ENCODE peak calls at places on chromosomes 4 and X, in seven cellular contexts. S, D, Z, U, T, Q and J are unnamed samples.

GRCh38 chr4:111960241-111960667 is 185.0 kb upstream of the FAM241A start:
- DNase-seq in S (peak; percentile 74), D (no peak), Z (no peak), U (no peak), T (peak; percentile 31), Q (peak; percentile 27), J (no peak)

GRCh38 chr4:87180767-87181166 is 39.7 kb downstream of the KLHL8 start:
- DNase-seq in S (peak; percentile 16), D (no peak), Z (no peak), U (no peak), T (no peak), Q (no peak), J (no peak)

GRCh38 chr4:76687730-76688441 is 210.1 kb downstream of the SOWAHB start:
- DNase-seq in S (no peak), D (no peak), Z (no peak), U (no peak), T (no peak), Q (no peak), J (no peak)

GRCh38 chr4:78659264-78659663 is 107.7 kb downstream of the ANXA3 start:
- DNase-seq in S (peak; percentile 78), D (no peak), Z (no peak), U (peak; percentile 9), T (no peak), Q (no peak), J (no peak)

GRCh38 chrX:19382500-19383145 is 38.9 kb downstream of the PDHA1 start:
- DNase-seq in S (peak; percentile 33), D (peak; percentile 76), Z (no peak), U (peak; percentile 11), T (peak; percentile 29), Q (peak; percentile 31), J (no peak)

GRCh38 chr4:125116431-125116830 is 198.3 kb upstream of the FAT4 start:
- DNase-seq in S (peak; percentile 18), D (no peak), Z (no peak), U (no peak), T (no peak), Q (no peak), J (no peak)

GRCh38 chr4:112377701-112378620 is 80.8 kb downstream of the ALPK1 start:
- DNase-seq in S (no peak), D (no peak), Z (no peak), U (no peak), T (no peak), Q (no peak), J (no peak)

GRCh38 chr4:41687971-41688370 is 60.6 kb downstream of the PHOX2B start:
- DNase-seq in S (no peak), D (no peak), Z (no peak), U (no peak), T (no peak), Q (no peak), J (no peak)

GRCh38 chr4:119300388-119301131 is 21.4 kb downstream of the FABP2 start:
- DNase-seq in S (peak; percentile 87), D (peak; percentile 99), Z (peak; percentile 98), U (no peak), T (peak; percentile 96), Q (peak; percentile 85), J (peak; percentile 93)

GRCh38 chrX:45623266-45623665 is 422.6 kb upstream of the DIPK2B start:
- DNase-seq in S (peak; percentile 96), D (no peak), Z (no peak), U (no peak), T (peak; percentile 62), Q (peak; percentile 91), J (no peak)

GRCh38 chr4:188025476-188025875 is 29.9 kb downstream of the ZFP42 start:
- DNase-seq in S (no peak), D (no peak), Z (no peak), U (no peak), T (no peak), Q (no peak), J (no peak)

GRCh38 chr4:98369322-98369721 is 108.1 kb downstream of the RAP1GDS1 start:
- DNase-seq in S (no peak), D (no peak), Z (no peak), U (no peak), T (no peak), Q (no peak), J (no peak)

GRCh38 chr4:73729534-73730165 is 10.7 kb upstream of the CXCL8 start:
- DNase-seq in S (peak; percentile 95), D (peak; percentile 91), Z (no peak), U (no peak), T (peak; percentile 77), Q (peak; percentile 74), J (peak; percentile 48)

GRCh38 chrX:11881485-11882170 is 123.6 kb downstream of the MSL3 start:
- DNase-seq in S (no peak), D (no peak), Z (no peak), U (no peak), T (peak; percentile 46), Q (no peak), J (no peak)

GRCh38 chrX:12021708-12022107 is 116.6 kb upstream of the FRMPD4 start:
- DNase-seq in S (no peak), D (no peak), Z (no peak), U (no peak), T (no peak), Q (no peak), J (no peak)

GRCh38 chr4:472881-473574 is 25.9 kb downstream of the ZNF721 start:
- DNase-seq in S (peak; percentile 11), D (peak; percentile 84), Z (no peak), U (no peak), T (peak; percentile 9), Q (no peak), J (no peak)

GRCh38 chrX:2894885-2895292 is 34.2 kb downstream of the ARSD start:
- DNase-seq in S (peak; percentile 26), D (peak; percentile 64), Z (no peak), U (no peak), T (peak; percentile 33), Q (peak; percentile 78), J (peak; percentile 23)

GRCh38 chr4:95107635-95108034 is 349.9 kb downstream of the BMPR1B start:
- DNase-seq in S (peak; percentile 88), D (no peak), Z (no peak), U (peak; percentile 13), T (peak; percentile 86), Q (no peak), J (no peak)

GRCh38 chrX:40006025-40007017 is 91.4 kb downstream of the BCOR start:
- DNase-seq in S (no peak), D (peak; percentile 87), Z (no peak), U (no peak), T (no peak), Q (no peak), J (peak; percentile 64)

GRCh38 chr4:1331591-1332353 is 15.2 kb upstream of the UVSSA start:
- DNase-seq in S (no peak), D (no peak), Z (no peak), U (no peak), T (no peak), Q (no peak), J (no peak)

GRCh38 chr4:89204624-89205023 is 93.3 kb downstream of the TIGD2 start:
- DNase-seq in S (peak; percentile 51), D (no peak), Z (no peak), U (no peak), T (peak; percentile 16), Q (no peak), J (no peak)

GRCh38 chr4:68498413-68499007 is 51.2 kb downstream of the TMPRSS11E start:
- DNase-seq in S (peak; percentile 66), D (no peak), Z (no peak), U (no peak), T (peak; percentile 63), Q (peak; percentile 63), J (no peak)

GRCh38 chr4:115275615-115276014 is 162.2 kb upstream of the NDST4 start:
- DNase-seq in S (no peak), D (no peak), Z (no peak), U (no peak), T (no peak), Q (no peak), J (no peak)

GRCh38 chr4:5979981-5980380 is 38.2 kb downstream of the C4orf50 start:
- DNase-seq in S (peak; percentile 14), D (peak; percentile 59), Z (peak; percentile 53), U (no peak), T (no peak), Q (no peak), J (peak; percentile 18)

GRCh38 chr4:33162122-33162521 is 2442.0 kb downstream of the PCDH7 start:
- DNase-seq in S (peak; percentile 6), D (no peak), Z (no peak), U (no peak), T (no peak), Q (no peak), J (no peak)

GRCh38 chr4:159281781-159282180 is 178.9 kb downstream of the RAPGEF2 start:
- DNase-seq in S (peak; percentile 39), D (no peak), Z (no peak), U (no peak), T (no peak), Q (no peak), J (no peak)

GRCh38 chrX:19709812-19710518 is 177.4 kb downstream of the SH3KBP1 start:
- DNase-seq in S (peak; percentile 97), D (no peak), Z (no peak), U (no peak), T (peak; percentile 90), Q (peak; percentile 37), J (no peak)

GRCh38 chr4:113145519-113146291 is 96.3 kb downstream of the ANK2 start:
- DNase-seq in S (no peak), D (no peak), Z (no peak), U (no peak), T (no peak), Q (peak; percentile 10), J (no peak)

GRCh38 chr4:101695176-101695575 is 95.4 kb upstream of the BANK1 start:
- DNase-seq in S (peak; percentile 63), D (no peak), Z (no peak), U (no peak), T (peak; percentile 56), Q (no peak), J (no peak)

GRCh38 chr4:120156115-120156718 is 89.6 kb upstream of the MAD2L1 start:
- DNase-seq in S (peak; percentile 81), D (no peak), Z (no peak), U (no peak), T (peak; percentile 83), Q (peak; percentile 72), J (peak; percentile 20)

GRCh38 chr4:108060164-108060563 is 70.5 kb downstream of the HADH start:
- DNase-seq in S (peak; percentile 64), D (no peak), Z (no peak), U (no peak), T (peak; percentile 49), Q (peak; percentile 78), J (no peak)

GRCh38 chrX:41542151-41542935 is 95.2 kb downstream of the NYX start:
- DNase-seq in S (no peak), D (no peak), Z (no peak), U (no peak), T (no peak), Q (peak; percentile 6), J (no peak)

GRCh38 chr4:179804440-179804839 is 2362.2 kb upstream of the AGA start:
- DNase-seq in S (no peak), D (no peak), Z (no peak), U (no peak), T (no peak), Q (peak; percentile 90), J (no peak)

GRCh38 chrX:108584617-108585211 is 145.1 kb downstream of the COL4A5 start:
- DNase-seq in S (peak; percentile 17), D (no peak), Z (no peak), U (peak; percentile 16), T (peak; percentile 14), Q (peak; percentile 3), J (no peak)

GRCh38 chrX:77953708-77954107 is 15.7 kb downstream of the PGAM4 start:
- DNase-seq in S (peak; percentile 36), D (no peak), Z (no peak), U (no peak), T (peak; percentile 42), Q (no peak), J (no peak)